ENCODE peak calls at places on chromosome 20, in eight cellular contexts. S, V, X, G, T, C, R and J are unnamed samples.

GRCh38 chr20:48186915-48187314 is 401.6 kb upstream of the SULF2 start:
- DNase-seq in S (no peak), V (no peak), X (no peak), G (no peak), T (no peak), C (no peak), R (no peak), J (no peak)

GRCh38 chr20:44730441-44730840 is 15.2 kb upstream of the KCNK15 start:
- DNase-seq in S (no peak), V (no peak), X (no peak), G (peak), T (peak), C (no peak), R (no peak), J (no peak)

GRCh38 chr20:19603390-19603753 is 154.7 kb upstream of the RIN2 start:
- DNase-seq in S (no peak), V (no peak), X (no peak), G (no peak), T (no peak), C (no peak), R (no peak), J (no peak)

GRCh38 chr20:64116541-64117423 is 9.4 kb upstream of the NPBWR2 start:
- DNase-seq in S (no peak), V (peak), X (no peak), G (no peak), T (no peak), C (no peak), R (no peak), J (no peak)

GRCh38 chr20:32244150-32244823 is 33.2 kb upstream of the KIF3B start:
- DNase-seq in S (no peak), V (no peak), X (no peak), G (no peak), T (no peak), C (no peak), R (no peak), J (no peak)

GRCh38 chr20:48574383-48574782 is 253.4 kb downstream of the PREX1 start:
- DNase-seq in S (no peak), V (peak), X (no peak), G (no peak), T (no peak), C (peak), R (no peak), J (no peak)

GRCh38 chr20:12153616-12154015 is 235.9 kb downstream of the BTBD3 start:
- DNase-seq in S (no peak), V (no peak), X (no peak), G (no peak), T (no peak), C (no peak), R (no peak), J (no peak)

GRCh38 chr20:52242237-52243230 is 51.0 kb upstream of the ZFP64 start:
- DNase-seq in S (peak), V (peak), X (no peak), G (no peak), T (peak), C (peak), R (peak), J (no peak)

GRCh38 chr20:47348539-47349142 is 7.9 kb downstream of the ZMYND8 start:
- DNase-seq in S (no peak), V (no peak), X (no peak), G (no peak), T (no peak), C (no peak), R (no peak), J (no peak)

GRCh38 chr20:61252601-61253263 is 671 bp downstream of the CDH4 start:
- DNase-seq in S (no peak), V (peak), X (no peak), G (no peak), T (peak), C (no peak), R (peak), J (no peak)

GRCh38 chr20:53149184-53149651 is 177.1 kb downstream of the TSHZ2 start:
- DNase-seq in S (peak), V (no peak), X (no peak), G (no peak), T (no peak), C (no peak), R (no peak), J (no peak)

GRCh38 chr20:48826883-48827771 is 672 bp downstream of the PREX1 start:
- DNase-seq in S (peak), V (peak), X (no peak), G (no peak), T (peak), C (no peak), R (peak), J (no peak)

GRCh38 chr20:58930496-58930895 is 50.6 kb upstream of the NELFCD start:
- DNase-seq in S (no peak), V (no peak), X (no peak), G (no peak), T (no peak), C (no peak), R (no peak), J (no peak)

GRCh38 chr20:3494218-3494617 is 23.4 kb downstream of the ATRN start:
- DNase-seq in S (no peak), V (no peak), X (no peak), G (no peak), T (no peak), C (no peak), R (no peak), J (no peak)

GRCh38 chr20:61608275-61609085 is 356.4 kb downstream of the CDH4 start:
- DNase-seq in S (no peak), V (no peak), X (no peak), G (peak), T (peak), C (no peak), R (peak), J (no peak)

GRCh38 chr20:5465281-5465680 is 148.5 kb upstream of the PROKR2 start:
- DNase-seq in S (no peak), V (no peak), X (no peak), G (no peak), T (no peak), C (no peak), R (no peak), J (no peak)

GRCh38 chr20:10671221-10671849 is 2.5 kb downstream of the JAG1 start:
- DNase-seq in S (no peak), V (peak), X (peak), G (no peak), T (peak), C (no peak), R (peak), J (peak)

GRCh38 chr20:33474097-33474846 is 15.6 kb upstream of the CBFA2T2 start:
- DNase-seq in S (no peak), V (no peak), X (no peak), G (no peak), T (no peak), C (no peak), R (no peak), J (no peak)

GRCh38 chr20:51492167-51493092 is 50.1 kb downstream of the NFATC2 start:
- DNase-seq in S (no peak), V (no peak), X (peak), G (no peak), T (no peak), C (no peak), R (peak), J (peak)

GRCh38 chr20:58989196-58989595 is 8.1 kb downstream of the NELFCD start:
- DNase-seq in S (no peak), V (no peak), X (no peak), G (no peak), T (no peak), C (no peak), R (no peak), J (no peak)

GRCh38 chr20:57450419-57450818 is 59.2 kb downstream of the RBM38 start:
- DNase-seq in S (no peak), V (peak), X (peak), G (no peak), T (peak), C (no peak), R (no peak), J (peak)

GRCh38 chr20:57386762-57387161 is 4.4 kb upstream of the RBM38 start:
- DNase-seq in S (no peak), V (no peak), X (no peak), G (no peak), T (no peak), C (no peak), R (no peak), J (no peak)

GRCh38 chr20:45924391-45925261 is 9.9 kb upstream of the PCIF1 start:
- DNase-seq in S (no peak), V (no peak), X (no peak), G (no peak), T (no peak), C (no peak), R (no peak), J (no peak)

GRCh38 chr20:54368578-54368977 is 106.8 kb upstream of the DOK5 start:
- DNase-seq in S (no peak), V (no peak), X (no peak), G (no peak), T (no peak), C (no peak), R (no peak), J (no peak)

GRCh38 chr20:17674722-17675518 is 7.1 kb downstream of the RRBP1 start:
- DNase-seq in S (no peak), V (no peak), X (no peak), G (no peak), T (no peak), C (no peak), R (no peak), J (no peak)

GRCh38 chr20:34111057-34111711 is 859 bp downstream of the EIF2S2 start:
- DNase-seq in S (peak), V (peak), X (no peak), G (peak), T (no peak), C (no peak), R (peak), J (peak)

GRCh38 chr20:41978875-41979274 is 360.7 kb upstream of the CHD6 start:
- DNase-seq in S (no peak), V (no peak), X (no peak), G (no peak), T (no peak), C (no peak), R (no peak), J (no peak)

GRCh38 chr20:49658508-49658907 is 55.2 kb downstream of the B4GALT5 start:
- DNase-seq in S (no peak), V (no peak), X (no peak), G (no peak), T (no peak), C (no peak), R (no peak), J (no peak)

GRCh38 chr20:11890331-11891080 is 27.2 kb upstream of the BTBD3 start:
- DNase-seq in S (no peak), V (peak), X (peak), G (peak), T (peak), C (peak), R (peak), J (peak)

GRCh38 chr20:11891827-11892521 is 25.7 kb upstream of the BTBD3 start:
- DNase-seq in S (peak), V (peak), X (peak), G (no peak), T (peak), C (peak), R (peak), J (peak)

GRCh38 chr20:33841439-33841799 is 30.3 kb downstream of the CHMP4B start:
- DNase-seq in S (no peak), V (no peak), X (no peak), G (no peak), T (no peak), C (no peak), R (no peak), J (no peak)

GRCh38 chr20:59356662-59357061 is 56.3 kb downstream of the EDN3 start:
- DNase-seq in S (no peak), V (peak), X (no peak), G (no peak), T (no peak), C (no peak), R (no peak), J (no peak)

GRCh38 chr20:17663040-17663399 is 19.0 kb downstream of the RRBP1 start:
- DNase-seq in S (no peak), V (no peak), X (no peak), G (no peak), T (no peak), C (no peak), R (no peak), J (no peak)

GRCh38 chr20:46332373-46333135 is 24.3 kb upstream of the CDH22 start:
- DNase-seq in S (no peak), V (peak), X (no peak), G (no peak), T (no peak), C (peak), R (no peak), J (no peak)

GRCh38 chr20:48657426-48658197 is 170.2 kb downstream of the PREX1 start:
- DNase-seq in S (peak), V (peak), X (peak), G (peak), T (peak), C (peak), R (peak), J (peak)

GRCh38 chr20:61877776-61878477 is 187.8 kb downstream of the TAF4 start:
- DNase-seq in S (no peak), V (no peak), X (no peak), G (no peak), T (no peak), C (no peak), R (no peak), J (no peak)

GRCh38 chr20:1807394-1807793 is 87.8 kb upstream of the SIRPA start:
- DNase-seq in S (no peak), V (peak), X (no peak), G (no peak), T (no peak), C (no peak), R (no peak), J (no peak)